ENCODE peak calls at places on chromosomes 16 and 17, in five cellular contexts. K is prostate gland, D is esophagus squamous epithelium, B is body of pancreas, Y is GM12891. L is an unnamed sample.

GRCh38 chr17:67558740-67559380 is 158.9 kb upstream of the NOL11 start:
- DNase-seq in K (no peak), D (no peak), B (peak; percentile 41), Y (no peak), L (no peak)

GRCh38 chr17:32265192-32265895 is at the start of gene RHBDL3:
- DNase-seq in K (no peak), D (no peak), B (no peak), Y (no peak), L (no peak)

GRCh38 chr17:81350320-81350686 is 45.0 kb upstream of the BAHCC1 start:
- DNase-seq in K (no peak), D (no peak), B (no peak), Y (no peak), L (no peak)

GRCh38 chr17:38535886-38536285 is 69.9 kb downstream of the SRCIN1 start:
- DNase-seq in K (no peak), D (no peak), B (no peak), Y (no peak), L (peak; percentile 25)

GRCh38 chr17:8904201-8904600 is 36.7 kb upstream of the PIK3R6 start:
- DNase-seq in K (no peak), D (no peak), B (no peak), Y (no peak), L (no peak)

GRCh38 chr17:49546546-49547535 is 28.8 kb upstream of the NXPH3 start:
- DNase-seq in K (no peak), D (no peak), B (no peak), Y (no peak), L (no peak)

GRCh38 chr16:1706386-1707192 is 594 bp downstream of the MAPK8IP3 start:
- DNase-seq in K (no peak), D (no peak), B (peak; percentile 33), Y (peak; percentile 58), L (peak; percentile 64)

GRCh38 chr16:27520982-27521673 is 28.6 kb downstream of the GTF3C1 start:
- DNase-seq in K (no peak), D (no peak), B (no peak), Y (no peak), L (peak; percentile 27)

GRCh38 chr16:57310801-57311200 is 26.3 kb upstream of the PLLP start:
- DNase-seq in K (no peak), D (no peak), B (no peak), Y (no peak), L (peak; percentile 49)

GRCh38 chr17:82791532-82791931 is 39.7 kb downstream of the TBCD start:
- DNase-seq in K (no peak), D (no peak), B (no peak), Y (no peak), L (no peak)

GRCh38 chr17:42288985-42289862 is 926 bp downstream of the STAT5A start:
- DNase-seq in K (no peak), D (no peak), B (peak; percentile 46), Y (peak; percentile 52), L (peak; percentile 73)

GRCh38 chr17:1089915-1090314 is 89.9 kb downstream of the ABR start:
- DNase-seq in K (peak; percentile 49), D (no peak), B (no peak), Y (no peak), L (no peak)

GRCh38 chr17:9002610-9003354 is 18.5 kb upstream of the NTN1 start:
- DNase-seq in K (peak; percentile 21), D (no peak), B (peak; percentile 32), Y (peak; percentile 70), L (no peak)

GRCh38 chr16:58651965-58652348 is 22.3 kb upstream of the CNOT1 start:
- DNase-seq in K (no peak), D (no peak), B (no peak), Y (no peak), L (no peak)

GRCh38 chr16:75491876-75492275 is 3.4 kb downstream of the CHST6 start:
- DNase-seq in K (no peak), D (no peak), B (no peak), Y (no peak), L (no peak)

GRCh38 chr16:75497558-75497957 is 2.3 kb upstream of the CHST6 start:
- DNase-seq in K (no peak), D (no peak), B (no peak), Y (no peak), L (no peak)

GRCh38 chr16:75494696-75495601 is at the start of gene CHST6:
- DNase-seq in K (no peak), D (no peak), B (no peak), Y (peak; percentile 67), L (no peak)

GRCh38 chr16:75494184-75494583 is 1.1 kb downstream of the CHST6 start:
- DNase-seq in K (no peak), D (no peak), B (no peak), Y (no peak), L (no peak)

DNA sequence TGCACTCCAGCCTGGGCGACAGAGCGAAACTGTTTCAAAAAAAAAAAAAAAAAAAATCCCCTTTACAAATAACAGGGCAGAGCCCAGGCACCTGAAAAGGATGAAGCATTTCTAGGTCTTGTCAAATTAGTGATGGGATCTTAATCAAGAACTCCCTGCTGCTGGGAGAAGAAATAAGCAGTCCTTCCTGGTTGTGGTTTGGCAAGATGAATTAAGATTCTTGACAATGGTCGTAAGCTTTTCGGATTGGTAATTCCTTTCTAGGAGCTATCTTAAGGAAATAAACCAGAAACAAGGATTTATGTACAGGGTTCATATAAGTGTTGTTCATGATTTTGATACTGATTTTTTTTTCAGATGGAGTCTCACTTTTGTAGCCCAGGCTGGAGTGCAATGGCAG is 1.3 kb upstream of the CHST6 start:
- DNase-seq in K (no peak), D (no peak), B (no peak), Y (no peak), L (no peak)
- TF ChIP-seq POLR2A in K (no peak), D (no peak), B (no peak), Y (no peak), L (no peak)

GRCh38 chr17:78130439-78131101 is at the start of gene TMC8:
- DNase-seq in K (no peak), D (no peak), B (peak; percentile 13), Y (no peak), L (peak; percentile 65)
- TF ChIP-seq POLR2A in K (no peak), D (peak; percentile 52), B (no peak), Y (peak; percentile 29), L (no peak)

GRCh38 chr16:30609002-30609927 is 924 bp downstream of the ZNF689 start:
- DNase-seq in K (peak; percentile 35), D (no peak), B (peak; percentile 60), Y (peak; percentile 56), L (peak; percentile 73)

GRCh38 chr16:30605148-30605547 is 5.0 kb downstream of the ZNF689 start:
- DNase-seq in K (no peak), D (no peak), B (no peak), Y (no peak), L (peak; percentile 59)

GRCh38 chr16:30615358-30616076 is 5.3 kb upstream of the ZNF689 start:
- DNase-seq in K (peak; percentile 54), D (no peak), B (peak; percentile 49), Y (no peak), L (peak; percentile 46)

GRCh38 chr16:30606004-30606403 is 4.2 kb downstream of the ZNF689 start:
- DNase-seq in K (no peak), D (no peak), B (no peak), Y (no peak), L (no peak)

DNA sequence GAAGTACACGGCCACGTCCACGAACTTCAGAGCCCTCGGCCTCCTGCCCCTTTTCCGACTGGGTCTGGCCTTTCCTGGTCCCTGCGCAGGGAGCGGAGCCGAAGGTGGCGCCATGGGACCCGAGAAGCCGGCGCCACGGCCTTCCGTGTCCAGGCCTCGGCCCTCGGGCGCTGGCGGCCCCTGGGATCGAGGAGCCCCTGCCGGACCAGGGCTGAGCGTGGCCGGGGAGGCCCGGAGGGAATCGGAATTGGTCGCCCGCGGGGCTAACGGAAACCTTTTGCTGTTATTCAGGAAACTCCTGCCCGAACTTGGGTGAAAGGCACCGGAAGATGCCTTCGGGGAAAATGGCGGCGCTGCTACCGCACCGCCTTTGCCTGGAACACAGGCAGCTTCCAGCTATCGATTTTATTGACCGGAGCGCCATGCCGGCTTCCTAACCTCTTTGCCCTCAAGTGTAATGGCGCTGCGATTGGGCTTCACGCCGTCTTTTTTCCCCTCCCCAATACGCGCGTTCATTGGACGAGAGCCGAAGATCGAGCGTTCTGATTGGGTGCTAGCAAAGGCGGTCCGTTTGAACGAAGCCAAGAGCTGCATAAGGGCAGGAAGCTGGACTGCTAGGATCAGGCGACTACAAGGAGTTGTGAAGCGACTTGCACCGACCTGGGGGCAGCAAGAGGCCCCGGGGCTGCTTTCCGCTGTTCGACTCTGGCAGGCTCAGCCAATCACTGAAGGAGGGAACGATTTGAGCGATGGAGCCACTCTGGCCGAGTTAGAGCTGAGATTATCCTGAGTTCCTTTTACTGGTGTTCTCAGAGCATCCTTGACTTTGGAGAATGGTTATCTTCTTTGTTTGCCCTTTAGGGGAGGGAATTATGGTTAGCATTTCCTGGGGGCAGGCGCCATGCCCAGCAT is at the start of gene ZNF689:
- DNase-seq in K (peak; percentile 95), D (peak; percentile 49), B (peak; percentile 98), Y (peak; percentile 89), L (peak; percentile 92)
- TF ChIP-seq POLR2A in K (peak; percentile 48), D (peak; percentile 57), B (peak; percentile 33), Y (peak; percentile 74), L (peak; percentile 84)

DNA sequence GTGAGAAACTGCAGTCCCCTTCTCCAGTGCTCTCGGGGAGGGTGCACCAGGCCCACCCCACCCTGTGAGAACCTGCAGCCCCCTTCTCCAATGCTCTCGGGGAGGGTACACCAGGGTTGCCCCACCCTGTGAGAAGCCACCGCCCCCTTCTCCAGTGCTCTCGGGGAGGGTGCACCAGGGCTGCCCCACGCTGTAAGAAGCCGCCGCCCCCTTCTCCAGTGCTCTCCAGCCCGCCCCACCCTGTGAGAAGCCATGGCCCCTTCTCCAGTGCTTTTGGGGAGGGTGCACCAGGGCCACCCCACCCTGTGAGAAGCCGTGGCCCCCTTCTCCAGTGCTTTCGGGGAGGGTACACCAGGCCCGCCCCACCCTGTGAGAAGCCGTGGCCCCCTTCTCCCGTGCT is 12.1 kb downstream of the SPATA33 start:
- DNase-seq in K (no peak), D (no peak), B (no peak), Y (no peak), L (no peak)
- TF ChIP-seq POLR2A in K (no peak), D (no peak), B (no peak), Y (no peak), L (no peak)

GRCh38 chr17:78121801-78122220 is 6.7 kb downstream of the TMC6 start:
- DNase-seq in K (no peak), D (no peak), B (no peak), Y (no peak), L (no peak)

GRCh38 chr17:78120537-78120936 is 8.0 kb downstream of the TMC6 start:
- DNase-seq in K (no peak), D (no peak), B (no peak), Y (no peak), L (peak; percentile 34)

GRCh38 chr17:78122991-78123249 is 5.6 kb downstream of the TMC6 start:
- DNase-seq in K (no peak), D (no peak), B (no peak), Y (no peak), L (no peak)

GRCh38 chr17:78122221-78122990 is 6.1 kb downstream of the TMC6 start:
- DNase-seq in K (no peak), D (no peak), B (no peak), Y (no peak), L (peak; percentile 56)

GRCh38 chr17:78120971-78121800 is 7.4 kb downstream of the TMC6 start:
- DNase-seq in K (no peak), D (no peak), B (no peak), Y (no peak), L (peak; percentile 19)
- TF ChIP-seq POLR2A in K (no peak), D (no peak), B (no peak), Y (no peak), L (no peak)

GRCh38 chr17:43530303-43531081 is 15.6 kb downstream of the ETV4 start:
- DNase-seq in K (peak; percentile 66), D (no peak), B (peak; percentile 75), Y (no peak), L (no peak)
- TF ChIP-seq POLR2A in K (no peak), D (no peak), B (no peak), Y (no peak), L (no peak)

L was measured in right lobe of liver.